ENCODE peak calls at places on chromosomes 16 and 17, in four cellular contexts. One of them, this sample, is unnamed. For H3K36me3, the result is how much of the 10 kb centered on the place peaks cover.

GRCh38 chr17:28527181-28527681 is 21.1 kb downstream of the FOXN1 start:
- DNase-seq in naive thymus-derived CD4-positive, alpha-beta T cell: no peak
- DNase-seq in neural progenitor cell: no peak
- DNase-seq in suprapubic skin: no peak
- DNase-seq in this sample: no peak

GRCh38 chr16:78096386-78096785 is 3.1 kb upstream of the WWOX start:
- DNase-seq in naive thymus-derived CD4-positive, alpha-beta T cell: no peak
- DNase-seq in neural progenitor cell: no peak
- DNase-seq in suprapubic skin: no peak
- DNase-seq in this sample: no peak

GRCh38 chr17:21029515-21029914 is 13.3 kb downstream of the USP22 start:
- DNase-seq in naive thymus-derived CD4-positive, alpha-beta T cell: no peak
- DNase-seq in neural progenitor cell: no peak
- DNase-seq in suprapubic skin: no peak
- DNase-seq in this sample: no peak

GRCh38 chr17:80103061-80103481 is 1.7 kb downstream of the GAA start:
- DNase-seq in naive thymus-derived CD4-positive, alpha-beta T cell: no peak
- DNase-seq in neural progenitor cell: no peak
- DNase-seq in suprapubic skin: no peak
- DNase-seq in this sample: no peak

GRCh38 chr17:77926967-77927366 is 31.5 kb upstream of the TNRC6C start:
- DNase-seq in naive thymus-derived CD4-positive, alpha-beta T cell: no peak
- DNase-seq in neural progenitor cell: no peak
- DNase-seq in suprapubic skin: no peak
- DNase-seq in this sample: no peak

GRCh38 chr16:57277586-57277985 is 6.9 kb downstream of the PLLP start:
- DNase-seq in naive thymus-derived CD4-positive, alpha-beta T cell: peak
- DNase-seq in neural progenitor cell: no peak
- DNase-seq in suprapubic skin: no peak
- DNase-seq in this sample: no peak

GRCh38 chr17:57766307-57766943 is 21.3 kb upstream of the CCDC182 start:
- DNase-seq in naive thymus-derived CD4-positive, alpha-beta T cell: no peak
- DNase-seq in neural progenitor cell: no peak
- DNase-seq in suprapubic skin: no peak
- DNase-seq in this sample: no peak

GRCh38 chr16:29784157-29784556 is 6.1 kb downstream of the ZG16 start:
- DNase-seq in naive thymus-derived CD4-positive, alpha-beta T cell: no peak
- DNase-seq in neural progenitor cell: no peak
- DNase-seq in suprapubic skin: no peak
- DNase-seq in this sample: no peak

GRCh38 chr16:89615176-89615575 is 1.7 kb downstream of the DPEP1 start:
- DNase-seq in naive thymus-derived CD4-positive, alpha-beta T cell: no peak
- DNase-seq in neural progenitor cell: no peak
- DNase-seq in suprapubic skin: no peak
- DNase-seq in this sample: no peak

GRCh38 chr17:28720247-28720996 is 637 bp downstream of the RPL23A start:
- DNase-seq in naive thymus-derived CD4-positive, alpha-beta T cell: no peak
- DNase-seq in neural progenitor cell: no peak
- DNase-seq in suprapubic skin: no peak
- DNase-seq in this sample: no peak

GRCh38 chr16:58375386-58375785 is 16.9 kb upstream of the GINS3 start:
- DNase-seq in naive thymus-derived CD4-positive, alpha-beta T cell: no peak
- DNase-seq in neural progenitor cell: no peak
- DNase-seq in suprapubic skin: no peak
- DNase-seq in this sample: no peak

GRCh38 chr16:24286713-24287405 is 30.7 kb downstream of the CACNG3 start:
- DNase-seq in naive thymus-derived CD4-positive, alpha-beta T cell: no peak
- DNase-seq in neural progenitor cell: no peak
- DNase-seq in suprapubic skin: no peak
- DNase-seq in this sample: no peak

GRCh38 chr17:14198013-14198412 is 38.6 kb downstream of the CDRT15 start:
- DNase-seq in naive thymus-derived CD4-positive, alpha-beta T cell: no peak
- DNase-seq in neural progenitor cell: peak
- DNase-seq in suprapubic skin: no peak
- DNase-seq in this sample: no peak

GRCh38 chr16:64507240-64508024 is 614.4 kb downstream of the CDH11 start:
- DNase-seq in naive thymus-derived CD4-positive, alpha-beta T cell: no peak
- DNase-seq in neural progenitor cell: no peak
- DNase-seq in suprapubic skin: no peak
- DNase-seq in this sample: no peak

GRCh38 chr16:20763461-20764232 is at the start of gene ACSM3:
- DNase-seq in naive thymus-derived CD4-positive, alpha-beta T cell: peak
- DNase-seq in neural progenitor cell: peak
- DNase-seq in suprapubic skin: no peak
- DNase-seq in this sample: peak

GRCh38 chr16:2710711-2711231 is 9.3 kb downstream of the PRSS27 start:
- DNase-seq in naive thymus-derived CD4-positive, alpha-beta T cell: no peak
- DNase-seq in neural progenitor cell: no peak
- DNase-seq in suprapubic skin: no peak
- DNase-seq in this sample: no peak

GRCh38 chr17:68399638-68400403 is 57.5 kb downstream of the WIPI1 start:
- DNase-seq in naive thymus-derived CD4-positive, alpha-beta T cell: no peak
- DNase-seq in neural progenitor cell: no peak
- DNase-seq in suprapubic skin: no peak
- DNase-seq in this sample: no peak

GRCh38 chr17:376936-377863 is 24.6 kb upstream of the RPH3AL start:
- DNase-seq in naive thymus-derived CD4-positive, alpha-beta T cell: no peak
- DNase-seq in neural progenitor cell: peak
- DNase-seq in suprapubic skin: no peak
- DNase-seq in this sample: no peak

GRCh38 chr16:10410469-10410868 is 24.6 kb downstream of the ATF7IP2 start:
- DNase-seq in naive thymus-derived CD4-positive, alpha-beta T cell: no peak
- DNase-seq in neural progenitor cell: no peak
- DNase-seq in suprapubic skin: no peak
- DNase-seq in this sample: no peak
- H3K27ac ChIP-seq in naive thymus-derived CD4-positive, alpha-beta T cell: no peak
- H3K27ac ChIP-seq in neural progenitor cell: no peak
- H3K27ac ChIP-seq in suprapubic skin: no peak
- H3K27ac ChIP-seq in this sample: no peak

GRCh38 chr17:17126131-17127110 is 79.7 kb downstream of the PLD6 start:
- DNase-seq in naive thymus-derived CD4-positive, alpha-beta T cell: no peak
- DNase-seq in neural progenitor cell: no peak
- DNase-seq in suprapubic skin: no peak
- DNase-seq in this sample: no peak
- H3K36me3 ChIP-seq in naive thymus-derived CD4-positive, alpha-beta T cell: under half
- H3K36me3 ChIP-seq in neural progenitor cell: under half
- H3K36me3 ChIP-seq in suprapubic skin: under half
- H3K36me3 ChIP-seq in this sample: under half

DNA sequence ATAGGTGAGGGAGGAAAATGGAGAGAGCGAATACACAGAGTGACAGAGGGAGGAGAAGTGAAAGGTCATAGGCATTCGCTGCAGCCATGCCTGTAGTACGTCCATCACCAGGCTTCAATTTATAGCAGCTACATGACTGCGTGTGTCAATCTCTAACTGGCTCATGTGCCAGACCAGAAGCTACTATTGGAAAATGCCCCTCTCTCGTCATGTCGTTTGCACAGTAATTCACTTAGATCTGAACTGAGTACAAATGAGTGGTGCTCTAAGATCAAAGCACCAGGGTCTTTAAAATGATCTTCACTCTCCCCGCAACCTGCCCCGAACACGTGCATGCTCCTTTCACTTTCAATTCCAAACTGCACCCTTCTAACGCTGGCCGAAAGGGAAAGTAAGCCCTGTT is 51.3 kb downstream of the ADCY9 start:
- DNase-seq in naive thymus-derived CD4-positive, alpha-beta T cell: peak
- DNase-seq in neural progenitor cell: no peak
- DNase-seq in suprapubic skin: no peak
- DNase-seq in this sample: no peak
- H3K27ac ChIP-seq in naive thymus-derived CD4-positive, alpha-beta T cell: peak
- H3K27ac ChIP-seq in neural progenitor cell: no peak
- H3K27ac ChIP-seq in suprapubic skin: no peak
- H3K27ac ChIP-seq in this sample: no peak

DNA sequence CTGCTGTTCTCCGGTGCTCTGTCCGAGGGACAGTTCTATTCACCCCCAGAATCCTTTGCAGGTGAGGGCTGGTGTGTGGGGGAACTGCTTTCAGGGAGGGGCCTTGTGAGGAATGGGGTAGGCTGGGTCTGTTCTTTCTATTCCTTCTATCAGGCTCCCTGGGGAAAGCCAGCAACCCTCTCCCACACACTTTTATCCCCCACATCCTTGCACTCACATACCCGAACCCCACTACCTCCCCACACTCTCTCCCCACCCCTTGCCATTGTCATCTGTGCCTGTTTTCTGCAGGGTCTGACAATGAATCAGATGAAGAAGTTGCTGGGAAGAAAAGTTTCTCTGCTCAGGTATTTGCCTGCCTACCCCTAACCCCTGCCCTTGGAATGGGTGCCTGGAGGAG is 6.4 kb upstream of the TCAP start:
- DNase-seq in naive thymus-derived CD4-positive, alpha-beta T cell: no peak
- DNase-seq in neural progenitor cell: no peak
- DNase-seq in suprapubic skin: no peak
- DNase-seq in this sample: no peak
- H3K36me3 ChIP-seq in naive thymus-derived CD4-positive, alpha-beta T cell: half or more
- H3K36me3 ChIP-seq in neural progenitor cell: under half
- H3K36me3 ChIP-seq in suprapubic skin: half or more
- H3K36me3 ChIP-seq in this sample: under half

GRCh38 chr17:44940768-44941167 is 6.8 kb downstream of the KIF18B start:
- DNase-seq in naive thymus-derived CD4-positive, alpha-beta T cell: no peak
- DNase-seq in neural progenitor cell: no peak
- DNase-seq in suprapubic skin: no peak
- DNase-seq in this sample: no peak
- H3K27ac ChIP-seq in naive thymus-derived CD4-positive, alpha-beta T cell: no peak
- H3K27ac ChIP-seq in neural progenitor cell: no peak
- H3K27ac ChIP-seq in suprapubic skin: no peak
- H3K27ac ChIP-seq in this sample: no peak

GRCh38 chr16:8892101-8892575 is 10.0 kb downstream of the LITAFD start:
- DNase-seq in naive thymus-derived CD4-positive, alpha-beta T cell: no peak
- DNase-seq in neural progenitor cell: no peak
- DNase-seq in suprapubic skin: no peak
- DNase-seq in this sample: no peak

GRCh38 chr16:8893426-8893825 is 11.3 kb downstream of the LITAFD start:
- DNase-seq in naive thymus-derived CD4-positive, alpha-beta T cell: no peak
- DNase-seq in neural progenitor cell: no peak
- DNase-seq in suprapubic skin: no peak
- DNase-seq in this sample: no peak

GRCh38 chr16:8893976-8894690 is 12.0 kb downstream of the LITAFD start:
- DNase-seq in naive thymus-derived CD4-positive, alpha-beta T cell: no peak
- DNase-seq in neural progenitor cell: no peak
- DNase-seq in suprapubic skin: no peak
- DNase-seq in this sample: no peak

GRCh38 chr16:8898660-8899318 is 16.6 kb downstream of the LITAFD start:
- DNase-seq in naive thymus-derived CD4-positive, alpha-beta T cell: no peak
- DNase-seq in neural progenitor cell: no peak
- DNase-seq in suprapubic skin: no peak
- DNase-seq in this sample: no peak

DNA sequence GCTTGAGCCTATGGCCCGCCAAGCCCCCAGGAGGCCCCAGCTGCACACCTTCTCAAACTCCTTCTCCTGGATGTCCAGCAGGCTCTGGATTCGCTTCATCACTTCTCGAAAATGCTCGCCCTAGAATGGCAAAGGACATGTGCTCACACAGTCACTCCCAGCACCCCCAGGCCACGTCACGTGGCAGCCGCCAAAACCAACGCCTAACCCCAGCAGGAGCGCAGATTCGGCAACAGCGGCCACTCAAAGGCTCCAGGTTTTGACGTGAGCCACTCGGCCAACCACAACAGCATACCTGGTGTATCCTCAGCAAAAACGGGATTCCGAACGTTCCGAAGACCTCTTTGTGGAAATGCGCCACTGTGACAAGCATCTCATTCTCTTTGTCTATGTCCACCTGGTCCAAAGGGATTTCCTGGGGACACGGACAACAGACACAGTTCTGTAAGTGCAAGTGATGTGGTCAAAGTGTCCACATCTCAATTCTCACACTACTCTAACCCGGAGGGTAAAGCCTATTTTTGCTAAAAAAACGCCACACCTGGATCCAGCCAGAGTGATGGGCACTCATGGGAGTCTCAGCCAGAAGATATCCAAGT is 12.7 kb downstream of the LITAFD start:
- DNase-seq in naive thymus-derived CD4-positive, alpha-beta T cell: no peak
- DNase-seq in neural progenitor cell: no peak
- DNase-seq in suprapubic skin: no peak
- DNase-seq in this sample: no peak
- H3K36me3 ChIP-seq in naive thymus-derived CD4-positive, alpha-beta T cell: half or more
- H3K36me3 ChIP-seq in neural progenitor cell: under half
- H3K36me3 ChIP-seq in suprapubic skin: half or more
- H3K36me3 ChIP-seq in this sample: half or more

DNA sequence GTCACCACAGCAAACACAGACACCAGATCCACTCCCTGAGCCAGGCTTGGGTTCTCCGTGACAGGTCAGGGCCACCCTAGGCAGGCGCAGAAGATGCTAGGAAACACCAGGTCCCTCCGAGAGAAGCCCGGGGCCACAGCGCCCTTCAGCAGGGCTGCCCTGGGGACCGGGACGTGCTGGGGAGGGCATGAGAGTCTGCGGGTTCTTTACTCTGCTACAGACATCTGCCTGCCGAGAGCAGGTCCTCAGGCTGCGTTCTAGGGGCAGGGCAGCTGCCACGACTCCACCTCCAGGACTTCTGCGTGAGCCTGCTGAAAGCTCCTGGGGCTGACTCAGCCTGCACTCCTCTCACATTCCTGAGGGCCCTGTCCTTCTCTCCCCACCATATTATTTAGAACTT is 11.4 kb downstream of the MYLK3 start:
- DNase-seq in naive thymus-derived CD4-positive, alpha-beta T cell: no peak
- DNase-seq in neural progenitor cell: no peak
- DNase-seq in suprapubic skin: no peak
- DNase-seq in this sample: no peak
- H3K27ac ChIP-seq in naive thymus-derived CD4-positive, alpha-beta T cell: no peak
- H3K27ac ChIP-seq in neural progenitor cell: no peak
- H3K27ac ChIP-seq in suprapubic skin: no peak
- H3K27ac ChIP-seq in this sample: no peak

GRCh38 chr16:70255584-70255983 is 3.8 kb upstream of the EXOSC6 start:
- DNase-seq in naive thymus-derived CD4-positive, alpha-beta T cell: no peak
- DNase-seq in neural progenitor cell: no peak
- DNase-seq in suprapubic skin: no peak
- DNase-seq in this sample: peak

GRCh38 chr16:70258946-70259345 is 7.2 kb upstream of the EXOSC6 start:
- DNase-seq in naive thymus-derived CD4-positive, alpha-beta T cell: no peak
- DNase-seq in neural progenitor cell: no peak
- DNase-seq in suprapubic skin: peak
- DNase-seq in this sample: no peak

GRCh38 chr16:70257391-70257790 is 5.7 kb upstream of the EXOSC6 start:
- DNase-seq in naive thymus-derived CD4-positive, alpha-beta T cell: no peak
- DNase-seq in neural progenitor cell: no peak
- DNase-seq in suprapubic skin: no peak
- DNase-seq in this sample: no peak

GRCh38 chr16:70254965-70255286 is 3.2 kb upstream of the EXOSC6 start:
- DNase-seq in naive thymus-derived CD4-positive, alpha-beta T cell: no peak
- DNase-seq in neural progenitor cell: no peak
- DNase-seq in suprapubic skin: no peak
- DNase-seq in this sample: no peak

DNA sequence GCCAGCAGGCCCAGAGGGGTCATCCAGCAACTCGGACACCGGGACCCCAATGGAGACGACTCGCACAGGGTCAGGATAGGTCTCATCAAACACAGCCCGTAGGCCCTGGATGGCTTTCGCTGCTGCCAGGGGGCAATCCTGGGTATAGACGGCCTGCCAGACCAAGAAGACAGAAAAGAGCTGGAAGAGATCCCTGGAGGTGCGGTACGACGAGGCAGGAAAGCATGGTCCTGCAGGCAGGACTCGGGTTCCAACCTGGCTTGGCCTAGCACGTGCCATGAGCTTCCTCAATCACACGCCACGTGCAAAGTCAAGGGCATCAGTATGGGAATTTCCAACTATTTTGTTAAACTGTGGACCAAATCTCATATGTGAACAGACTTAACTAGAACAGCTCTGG is 6.3 kb upstream of the EXOSC6 start:
- DNase-seq in naive thymus-derived CD4-positive, alpha-beta T cell: no peak
- DNase-seq in neural progenitor cell: no peak
- DNase-seq in suprapubic skin: no peak
- DNase-seq in this sample: no peak
- H3K36me3 ChIP-seq in naive thymus-derived CD4-positive, alpha-beta T cell: half or more
- H3K36me3 ChIP-seq in neural progenitor cell: under half
- H3K36me3 ChIP-seq in suprapubic skin: half or more
- H3K36me3 ChIP-seq in this sample: half or more